ENCODE peak calls at places on chromosome 6, in six cellular contexts. A is retina; L is mesenteric fat pad; I is CD8-positive, alpha-beta memory T cell; G is T-cell; K is naive thymus-derived CD4-positive, alpha-beta T cell. H is an unnamed sample.

GRCh38 chr6:74891358-74891811 is 314.5 kb downstream of the COL12A1 start:
- DNase-seq in K (no peak), A (no peak), L (no peak), I (no peak), G (no peak), H (no peak)

GRCh38 chr6:54719633-54720032 is 126.9 kb upstream of the FAM83B start:
- DNase-seq in K (no peak), G (no peak), A (peak; percentile 28), I (no peak), L (no peak), H (no peak)

GRCh38 chr6:42400031-42400760 is 51.5 kb downstream of the TRERF1 start:
- DNase-seq in I (no peak), L (peak; percentile 59), A (no peak), K (no peak), G (no peak), H (no peak)

GRCh38 chr6:125477141-125477540 is 175.4 kb upstream of the HDDC2 start:
- DNase-seq in A (no peak), I (no peak), K (no peak), L (no peak), G (no peak), H (no peak)

GRCh38 chr6:39017481-39017880 is 31.1 kb upstream of the GLP1R start:
- DNase-seq in G (no peak), L (no peak), K (no peak), A (no peak), I (no peak), H (no peak)

GRCh38 chr6:158372570-158372969 is 60.3 kb downstream of the TULP4 start:
- DNase-seq in K (no peak), L (no peak), I (no peak), G (no peak), A (no peak), H (no peak)

GRCh38 chr6:13457577-13457976 is 29.8 kb downstream of the GFOD1 start:
- DNase-seq in A (no peak), G (no peak), K (no peak), L (no peak), I (no peak), H (no peak)

GRCh38 chr6:123415844-123416468 is 220.8 kb downstream of the TRDN start:
- DNase-seq in G (no peak), I (no peak), A (peak; percentile 55), L (no peak), K (peak; percentile 12), H (no peak)

GRCh38 chr6:142395768-142396231 is 94.0 kb downstream of the ADGRG6 start:
- DNase-seq in L (no peak), I (no peak), A (no peak), G (no peak), K (peak; percentile 82), H (no peak)

GRCh38 chr6:129644567-129645015 is 65.4 kb downstream of the ARHGAP18 start:
- DNase-seq in I (no peak), A (no peak), K (no peak), G (no peak), L (no peak), H (no peak)

GRCh38 chr6:142030115-142030619 is 102.6 kb upstream of the GJE1 start:
- DNase-seq in G (no peak), A (peak; percentile 16), I (no peak), L (no peak), K (no peak), H (no peak)

GRCh38 chr6:34792605-34793500 is 970 bp downstream of the BLTP3A start:
- DNase-seq in I (no peak), A (no peak), K (no peak), L (no peak), G (no peak), H (no peak)

GRCh38 chr6:150846641-150847040 is 18.9 kb upstream of the MTHFD1L start:
- DNase-seq in L (no peak), A (no peak), G (no peak), K (no peak), I (no peak), H (no peak)

GRCh38 chr6:8739454-8739853 is 304.1 kb upstream of the SLC35B3 start:
- DNase-seq in G (no peak), L (no peak), A (no peak), K (no peak), I (no peak), H (no peak)

GRCh38 chr6:165937564-165938358 is 229.9 kb downstream of the TBXT start:
- DNase-seq in I (no peak), A (no peak), K (no peak), G (no peak), L (no peak), H (no peak)

GRCh38 chr6:2476376-2476775 is 231.0 kb upstream of the GMDS start:
- DNase-seq in K (no peak), A (no peak), G (no peak), L (no peak), I (no peak), H (no peak)

GRCh38 chr6:17059022-17059421 is 42.8 kb upstream of the STMND1 start:
- DNase-seq in A (no peak), K (no peak), I (no peak), L (no peak), G (no peak), H (no peak)

GRCh38 chr6:158653577-158654354 is 3.9 kb downstream of the SYTL3 start:
- DNase-seq in G (peak; percentile 97), K (peak; percentile 95), A (no peak), I (peak; percentile 96), L (no peak), H (no peak)

GRCh38 chr6:85644374-85644762 is 1.7 kb upstream of the SYNCRIP start:
- DNase-seq in I (no peak), K (no peak), L (no peak), A (no peak), G (no peak), H (no peak)

GRCh38 chr6:3913077-3913957 is 64.1 kb downstream of the FAM50B start:
- DNase-seq in I (no peak), G (no peak), A (no peak), K (no peak), L (no peak), H (no peak)

GRCh38 chr6:132858750-132859149 is 44.4 kb downstream of the RPS12 start:
- DNase-seq in L (no peak), K (no peak), I (no peak), A (no peak), G (no peak), H (no peak)

GRCh38 chr6:139996253-139996834 is 621.9 kb upstream of the CITED2 start:
- DNase-seq in A (no peak), G (no peak), K (no peak), L (no peak), I (no peak), H (no peak)

GRCh38 chr6:107823047-107823557 is 1.0 kb downstream of the SCML4 start:
- DNase-seq in I (peak; percentile 80), A (no peak), K (peak; percentile 87), G (peak; percentile 41), L (no peak), H (no peak)

GRCh38 chr6:166958926-166959861 is 2.8 kb upstream of the RNASET2 start:
- DNase-seq in L (peak; percentile 43), K (peak; percentile 83), A (no peak), G (peak; percentile 70), I (peak; percentile 69), H (no peak)

GRCh38 chr6:131995924-131996323 is 44.8 kb upstream of the CCN2 start:
- DNase-seq in K (no peak), A (no peak), G (no peak), L (no peak), I (no peak), H (no peak)

GRCh38 chr6:125586605-125587004 is 162.8 kb upstream of the HEY2 start:
- DNase-seq in K (no peak), A (no peak), G (no peak), I (no peak), L (no peak), H (no peak)

GRCh38 chr6:56335733-56336132 is 88.4 kb upstream of the COL21A1 start:
- DNase-seq in A (no peak), K (no peak), L (no peak), G (no peak), I (no peak), H (no peak)

GRCh38 chr6:35552285-35552917 is 39.7 kb upstream of the TULP1 start:
- DNase-seq in A (no peak), K (peak; percentile 36), G (peak; percentile 36), I (peak; percentile 68), L (no peak), H (no peak)

GRCh38 chr6:42637681-42638080 is 73.9 kb downstream of the UBR2 start:
- DNase-seq in K (no peak), I (no peak), A (no peak), L (no peak), G (no peak), H (no peak)

H was measured in D721Med.